ENCODE peak calls at places on chromosomes 3 and 15, in four cellular contexts. M is smooth muscle cell of the brain vasculature, F is astrocyte of the hippocampus, D is cardiac muscle cell. G is an unnamed sample.

GRCh38 chr15:70826634-70827033 is 27.3 kb downstream of the LARP6 start:
- DNase-seq in M (no peak), F (peak), D (peak), G (peak)

GRCh38 chr3:188712257-188712924 is 459.4 kb upstream of the TPRG1 start:
- DNase-seq in M (peak), F (peak), D (peak), G (no peak)

GRCh38 chr3:183597959-183598358 is 37.5 kb upstream of the KLHL24 start:
- DNase-seq in M (no peak), F (no peak), D (no peak), G (no peak)

GRCh38 chr3:194990454-194991337 is 280.3 kb downstream of the XXYLT1 start:
- DNase-seq in M (no peak), F (no peak), D (no peak), G (no peak)

GRCh38 chr3:30650348-30650995 is 44.1 kb downstream of the TGFBR2 start:
- DNase-seq in M (no peak), F (no peak), D (no peak), G (no peak)

GRCh38 chr3:50302095-50303037 is 1.0 kb downstream of the HYAL1 start:
- DNase-seq in M (no peak), F (no peak), D (no peak), G (no peak)

GRCh38 chr3:194121881-194122280 is 14.1 kb upstream of the HES1 start:
- DNase-seq in M (no peak), F (peak), D (no peak), G (no peak)

GRCh38 chr3:5239602-5240001 is 52.1 kb downstream of the EDEM1 start:
- DNase-seq in M (no peak), F (peak), D (peak), G (no peak)

GRCh38 chr3:194296448-194296831 is 54.7 kb downstream of the CPN2 start:
- DNase-seq in M (no peak), F (peak), D (peak), G (no peak)

G was measured in NCI-H460.